ENCODE peak calls at places on chromosomes 3 and 15, in six cellular contexts. W is left ventricle myocardium inferior, K is HFFc6, Y is transverse colon, Q is fibroblast of mammary gland, T is HCT116. S is an unnamed sample.

GRCh38 chr15:73851679-73852078 is 21.7 kb upstream of the TBC1D21 start:
- DNase-seq in Y (peak; percentile 12), Q (peak; percentile 64), W (no peak), K (peak; percentile 11), T (peak; percentile 22), S (no peak)

GRCh38 chr15:33119263-33119662 is 75.3 kb downstream of the FMN1 start:
- DNase-seq in W (no peak), Q (no peak), T (no peak), K (no peak), Y (no peak), S (no peak)

GRCh38 chr3:70615286-70615685 is 302.8 kb upstream of the MDFIC2 start:
- DNase-seq in W (no peak), Y (no peak), K (no peak), T (no peak), Q (no peak), S (no peak)

GRCh38 chr3:139916271-139916670 is 18.7 kb upstream of the CLSTN2 start:
- DNase-seq in T (no peak), Q (no peak), Y (no peak), W (no peak), K (no peak), S (no peak)

GRCh38 chr15:33985287-33985686 is 17.0 kb downstream of the CHRM5 start:
- DNase-seq in Y (no peak), Q (peak; percentile 64), T (no peak), K (peak; percentile 67), W (no peak), S (no peak)

GRCh38 chr3:161171113-161171512 is 50.0 kb upstream of the NMD3 start:
- DNase-seq in Y (no peak), K (peak; percentile 32), T (no peak), W (peak; percentile 60), Q (peak; percentile 93), S (peak; percentile 44)

GRCh38 chr15:48424076-48424475 is 92.8 kb downstream of the DUT start:
- DNase-seq in T (no peak), Y (no peak), Q (no peak), W (no peak), K (peak; percentile 58), S (no peak)

GRCh38 chr3:41629072-41629471 is 332.8 kb downstream of the ULK4 start:
- DNase-seq in Q (no peak), W (no peak), T (no peak), Y (no peak), K (no peak), S (no peak)

GRCh38 chr15:49242820-49243219 is 72.8 kb downstream of the GALK2 start:
- DNase-seq in Y (no peak), T (no peak), K (peak; percentile 73), W (no peak), Q (peak; percentile 93), S (peak; percentile 45)

GRCh38 chr3:136283627-136284026 is 33.5 kb downstream of the PCCB start:
- DNase-seq in W (no peak), K (no peak), Y (no peak), T (no peak), Q (peak; percentile 1), S (no peak)

GRCh38 chr15:63703641-63704040 is 106.5 kb downstream of the FBXL22 start:
- DNase-seq in W (no peak), K (no peak), T (no peak), Y (no peak), Q (no peak), S (no peak)

GRCh38 chr3:31670722-31671121 is 138.0 kb downstream of the STT3B start:
- DNase-seq in Y (no peak), T (no peak), K (no peak), W (no peak), Q (no peak), S (no peak)

GRCh38 chr3:150469031-150469930 is 61.2 kb downstream of the TSC22D2 start:
- DNase-seq in Y (peak; percentile 73), W (no peak), Q (peak; percentile 95), T (peak; percentile 68), K (peak; percentile 98), S (peak; percentile 41)

GRCh38 chr15:57305009-57305408 is 71.3 kb upstream of the CGNL1 start:
- DNase-seq in Y (no peak), K (no peak), W (no peak), Q (no peak), T (no peak), S (no peak)

DNA sequence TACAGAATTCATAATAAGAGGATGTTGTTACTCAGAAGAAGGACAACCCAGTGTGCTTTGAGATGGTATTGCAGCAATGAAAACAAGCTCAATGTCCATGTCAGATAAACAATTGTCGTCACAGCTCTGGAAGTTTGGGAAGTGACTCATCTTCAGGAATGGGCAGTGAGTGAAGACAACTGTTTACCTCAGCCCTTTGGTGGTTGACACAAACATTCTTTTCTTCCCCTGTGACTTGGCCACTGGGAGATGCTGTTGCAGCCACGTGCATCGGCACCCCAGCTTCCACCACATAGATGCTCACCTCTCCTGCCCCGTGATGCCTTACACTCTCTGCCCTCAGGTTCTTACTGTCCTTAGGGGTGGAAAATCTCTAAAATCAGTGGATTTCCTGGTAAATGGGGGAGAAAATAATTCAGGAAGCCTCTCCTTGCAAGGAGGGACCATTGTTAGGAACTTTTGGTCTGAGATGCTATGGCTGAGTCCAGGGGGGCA is 114.1 kb upstream of the GALNT15 start:
- DNase-seq in T (peak; percentile 96), Q (peak; percentile 100), K (peak; percentile 100), W (no peak), Y (peak; percentile 30), S (no peak)
- TF ChIP-seq CTCF in T (peak; percentile 21), Q (peak; percentile 4), K (peak; percentile 78), W (no peak), Y (no peak), S (peak; percentile 22)

DNA sequence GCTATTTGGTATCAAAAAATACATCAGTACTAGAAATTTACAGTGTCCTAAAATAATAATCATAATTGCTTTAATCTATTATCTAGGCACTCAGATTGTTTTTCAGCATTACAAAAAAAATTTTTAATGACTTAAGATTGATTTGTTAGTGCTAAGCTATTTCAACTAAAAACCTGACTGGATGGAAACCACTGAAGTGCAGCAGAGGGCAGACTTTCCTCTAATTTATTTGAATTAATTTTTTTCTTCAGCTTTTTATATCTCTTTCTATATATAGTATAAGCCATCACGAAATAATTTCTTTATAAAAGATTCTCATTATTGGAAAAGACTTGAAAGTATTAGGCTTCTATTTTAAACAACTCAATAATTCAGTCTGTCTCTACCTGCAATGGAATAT is 131.4 kb downstream of the IQCH start:
- DNase-seq in T (no peak), Q (no peak), W (no peak), Y (no peak), K (no peak), S (no peak)
- TF ChIP-seq CTCF in T (peak; percentile 24), Q (peak; percentile 10), W (no peak), Y (no peak), K (peak; percentile 61), S (no peak)

DNA sequence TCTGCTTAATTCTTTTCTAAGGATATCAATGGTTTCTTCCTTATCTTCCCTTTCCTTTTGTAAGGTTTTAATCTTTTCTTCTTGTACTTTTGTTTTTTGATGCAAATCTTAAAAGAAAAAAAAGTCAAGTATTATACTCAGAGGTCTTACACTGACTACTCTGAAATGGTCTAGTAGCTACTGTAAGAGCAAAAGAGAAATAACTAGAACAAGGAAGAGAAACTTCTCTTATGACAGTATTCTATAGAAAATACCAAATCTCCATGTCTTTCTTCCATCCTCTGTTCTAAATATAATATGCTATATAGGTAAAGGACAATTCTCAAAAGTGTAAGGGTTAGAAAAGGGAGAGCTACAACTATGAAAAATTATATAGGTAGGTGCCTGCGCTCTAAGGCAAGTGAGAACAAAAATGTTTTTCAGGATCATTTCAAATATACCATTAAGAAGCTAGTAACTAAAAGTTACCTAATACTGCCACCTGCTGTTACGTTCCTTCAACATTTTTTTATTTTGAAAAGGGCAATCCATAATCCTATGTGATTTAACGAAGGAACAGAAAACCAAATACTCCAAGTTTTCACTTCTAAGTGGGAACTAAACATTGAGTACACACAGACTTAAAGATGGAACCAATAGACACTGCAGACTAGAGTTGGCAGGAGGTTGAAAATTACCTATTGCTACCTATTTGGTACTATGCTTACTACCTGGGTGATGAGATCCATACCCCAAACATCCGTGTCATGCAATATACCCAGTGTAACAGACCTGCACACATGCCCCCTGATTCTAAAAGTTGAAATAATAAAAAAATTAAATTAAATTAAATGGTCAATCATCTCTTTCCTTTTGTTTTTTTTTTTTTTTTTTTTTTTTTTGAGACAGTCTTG is 36.7 kb downstream of the CIP2A start:
- DNase-seq in K (peak; percentile 52), Q (peak; percentile 65), W (no peak), Y (no peak), T (peak; percentile 19), S (no peak)
- TF ChIP-seq CTCF in K (peak; percentile 82), Q (peak; percentile 44), W (peak; percentile 66), Y (peak; percentile 56), T (peak; percentile 26), S (peak; percentile 37)

DNA sequence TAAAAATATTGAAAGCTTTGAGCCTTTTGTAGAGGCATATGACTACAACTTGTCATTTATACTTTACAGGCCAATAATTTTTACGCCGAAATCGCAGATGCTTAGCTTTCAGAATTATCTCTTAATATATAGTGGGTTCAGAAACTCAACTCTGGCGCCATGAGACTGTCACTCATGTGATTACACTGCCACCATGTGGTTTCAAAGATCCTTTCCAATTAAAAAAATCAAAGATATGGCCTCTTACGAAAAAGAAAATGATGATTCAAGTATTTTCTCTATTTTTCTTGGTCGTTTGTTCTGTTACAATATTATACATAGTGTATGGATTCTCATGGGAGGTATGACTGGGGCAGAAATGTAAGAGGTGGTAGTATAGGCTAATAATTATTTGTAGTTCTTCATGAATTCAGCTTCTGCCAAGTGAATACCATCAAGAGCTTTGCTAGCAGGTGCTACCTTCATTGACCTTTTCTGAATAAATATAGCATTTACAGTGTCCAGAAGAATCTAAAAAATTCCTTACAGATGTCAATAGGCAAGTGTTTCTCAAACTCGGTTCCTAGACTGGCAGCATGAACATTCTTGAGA is 751.7 kb upstream of the GOLIM4 start:
- DNase-seq in T (no peak), Q (peak; percentile 50), Y (no peak), W (no peak), K (peak; percentile 49), S (no peak)
- TF ChIP-seq CTCF in T (peak; percentile 76), Q (peak; percentile 55), Y (peak; percentile 56), W (peak; percentile 75), K (peak; percentile 86), S (peak; percentile 34)